ENCODE peak calls at places on chromosomes 12 and 14, in seven cellular contexts. M is lower lobe of right lung; H is A673; C is mucosa of descending colon; D is heart left ventricle; F is CD8-positive, alpha-beta memory T cell; N is tibial nerve. R is an unnamed sample.

GRCh38 chr14:99212646-99213045 is 59.4 kb downstream of the BCL11B start:
- DNase-seq in M (no peak), H (no peak), C (no peak), D (no peak), F (no peak), N (no peak), R (no peak)

GRCh38 chr12:92538970-92539749 is 163.6 kb upstream of the PLEKHG7 start:
- DNase-seq in M (no peak), H (peak; percentile 88), C (no peak), D (no peak), F (no peak), N (no peak), R (no peak)

GRCh38 chr14:41607119-41607785 is 576 bp downstream of the LRFN5 start:
- DNase-seq in M (no peak), H (peak; percentile 75), C (no peak), D (no peak), F (no peak), N (no peak), R (no peak)

GRCh38 chr12:31887109-31887811 is 72.0 kb upstream of the RESF1 start:
- DNase-seq in M (no peak), H (no peak), C (no peak), D (peak; percentile 32), F (no peak), N (peak; percentile 19), R (no peak)

GRCh38 chr12:95590775-95591174 is 39.5 kb upstream of the USP44 start:
- DNase-seq in M (no peak), H (no peak), C (no peak), D (no peak), F (no peak), N (no peak), R (no peak)

GRCh38 chr12:56154246-56154771 is 1.9 kb downstream of the MYL6B start:
- DNase-seq in M (peak; percentile 14), H (no peak), C (no peak), D (no peak), F (no peak), N (no peak), R (no peak)

GRCh38 chr14:48504921-48505320 is 829.5 kb upstream of the MDGA2 start:
- DNase-seq in M (no peak), H (peak; percentile 4), C (no peak), D (no peak), F (no peak), N (no peak), R (no peak)

GRCh38 chr14:95480109-95480886 is 36.2 kb downstream of the SYNE3 start:
- DNase-seq in M (no peak), H (no peak), C (no peak), D (peak; percentile 86), F (peak; percentile 51), N (peak; percentile 75), R (no peak)

GRCh38 chr12:56243731-56244181 is 13.9 kb downstream of the SLC39A5 start:
- DNase-seq in M (no peak), H (no peak), C (no peak), D (no peak), F (no peak), N (no peak), R (no peak)

GRCh38 chr14:21039059-21039422 is 3.1 kb upstream of the RNASE7 start:
- DNase-seq in M (peak; percentile 62), H (no peak), C (peak; percentile 83), D (peak; percentile 90), F (no peak), N (peak; percentile 77), R (no peak)

GRCh38 chr14:88168025-88168424 is 155.0 kb downstream of the KCNK10 start:
- DNase-seq in M (no peak), H (no peak), C (no peak), D (no peak), F (no peak), N (no peak), R (no peak)

GRCh38 chr14:65356327-65356836 is 56.1 kb upstream of the FUT8 start:
- DNase-seq in M (no peak), H (peak; percentile 31), C (no peak), D (no peak), F (no peak), N (no peak), R (peak; percentile 33)

GRCh38 chr12:109999983-110000505 is 814 bp downstream of the ANKRD13A start:
- DNase-seq in M (peak; percentile 56), H (peak; percentile 25), C (peak; percentile 57), D (no peak), F (no peak), N (no peak), R (peak; percentile 30)

GRCh38 chr12:11651377-11651776 is 1.9 kb downstream of the ETV6 start:
- DNase-seq in M (no peak), H (no peak), C (no peak), D (no peak), F (no peak), N (no peak), R (no peak)

GRCh38 chr12:103503546-103504480 is 8.0 kb upstream of the C12orf42 start:
- DNase-seq in M (peak; percentile 61), H (peak; percentile 22), C (peak; percentile 46), D (no peak), F (peak; percentile 35), N (no peak), R (no peak)

DNA sequence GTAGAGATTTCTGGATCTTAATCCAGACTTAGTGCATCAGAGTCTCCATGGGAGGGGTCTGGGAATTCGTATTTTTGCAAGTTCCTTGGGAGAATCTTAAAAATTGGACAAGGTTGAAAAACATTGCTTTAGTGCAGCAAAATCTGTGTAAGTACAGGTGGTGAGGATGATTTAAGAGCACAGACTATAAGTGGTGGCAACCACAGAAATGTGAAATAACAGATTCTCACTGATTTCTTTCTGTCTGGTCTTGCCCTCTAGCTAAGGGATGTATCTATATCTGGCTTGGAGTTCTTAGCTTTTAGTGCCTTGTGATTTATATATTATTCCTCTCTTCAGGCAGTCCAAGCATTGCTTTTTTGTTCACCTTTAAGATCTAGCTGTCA is 116.2 kb downstream of the DIP2B start:
- DNase-seq in M (no peak), H (no peak), C (no peak), D (no peak), F (no peak), N (no peak), R (no peak)
- H3K4me1 ChIP-seq in M (peaks cover 44% of the 10 kb centered on the region), H (peaks cover 72% of the 10 kb centered on the region), C (peaks cover 57% of the 10 kb centered on the region), D (peaks cover 68% of the 10 kb centered on the region), F (peaks cover 36% of the 10 kb centered on the region), N (peaks cover 39% of the 10 kb centered on the region), R (peaks cover 65% of the 10 kb centered on the region)

DNA sequence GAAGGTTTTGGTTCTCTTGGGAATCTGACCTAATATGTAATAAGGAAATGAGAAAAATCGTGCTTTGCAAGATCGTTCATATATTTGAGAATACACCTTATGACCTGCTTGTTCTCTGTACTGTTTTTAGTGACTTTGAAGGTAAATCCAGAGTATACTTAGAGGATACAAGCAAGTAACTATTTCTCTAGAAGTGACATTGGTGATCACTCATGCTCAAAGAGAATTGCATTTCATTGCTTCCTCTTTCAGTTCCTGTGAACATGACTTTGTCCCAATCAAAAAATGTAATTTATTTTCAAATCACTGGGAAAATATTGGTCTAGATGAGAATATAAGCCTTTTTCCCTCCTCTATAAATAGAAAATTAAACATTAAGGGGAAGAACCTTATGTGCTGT is 2.7 kb downstream of the KTN1 start:
- DNase-seq in M (no peak), H (no peak), C (no peak), D (no peak), F (no peak), N (no peak), R (no peak)
- H3K4me1 ChIP-seq in M (peaks cover 61% of the 10 kb centered on the region), H (peaks cover 71% of the 10 kb centered on the region), C (peaks cover 48% of the 10 kb centered on the region), D (peaks cover 72% of the 10 kb centered on the region), F (peaks cover 62% of the 10 kb centered on the region), N (peaks cover 53% of the 10 kb centered on the region), R (peaks cover 69% of the 10 kb centered on the region)

GRCh38 chr12:3207174-3207573 is 130.0 kb downstream of the TSPAN9 start:
- DNase-seq in M (no peak), H (no peak), C (no peak), D (no peak), F (no peak), N (no peak), R (no peak)
- H3K4me1 ChIP-seq in M (peaks cover 30% of the 10 kb centered on the region), H (peaks cover under 1% of the 10 kb centered on the region), C (no peaks in the 10 kb centered on the region), D (peaks cover 66% of the 10 kb centered on the region), F (no peaks in the 10 kb centered on the region), N (no peaks in the 10 kb centered on the region), R (peaks cover 9% of the 10 kb centered on the region)

GRCh38 chr14:58768977-58769376 is 131.2 kb downstream of the DACT1 start:
- DNase-seq in M (no peak), H (no peak), C (no peak), D (no peak), F (no peak), N (no peak), R (no peak)

GRCh38 chr14:58770501-58770982 is 132.8 kb downstream of the DACT1 start:
- DNase-seq in M (no peak), H (no peak), C (no peak), D (no peak), F (no peak), N (no peak), R (no peak)

GRCh38 chr14:58771016-58771415 is 133.3 kb downstream of the DACT1 start:
- DNase-seq in M (no peak), H (no peak), C (no peak), D (no peak), F (no peak), N (no peak), R (no peak)

GRCh38 chr14:58772061-58772604 is 134.4 kb downstream of the DACT1 start:
- DNase-seq in M (no peak), H (no peak), C (no peak), D (no peak), F (no peak), N (no peak), R (no peak)

GRCh38 chr14:58769766-58770165 is 132.0 kb downstream of the DACT1 start:
- DNase-seq in M (no peak), H (no peak), C (no peak), D (no peak), F (no peak), N (no peak), R (no peak)
- H3K4me1 ChIP-seq in M (no peaks in the 10 kb centered on the region), H (no peaks in the 10 kb centered on the region), C (peaks cover 24% of the 10 kb centered on the region), D (no peaks in the 10 kb centered on the region), F (no peaks in the 10 kb centered on the region), N (no peaks in the 10 kb centered on the region), R (no peaks in the 10 kb centered on the region)

GRCh38 chr12:122018457-122018856 is 3.2 kb upstream of the BCL7A start:
- DNase-seq in M (no peak), H (no peak), C (no peak), D (no peak), F (no peak), N (no peak), R (no peak)

GRCh38 chr12:122012184-122012583 is 9.5 kb upstream of the BCL7A start:
- DNase-seq in M (no peak), H (no peak), C (no peak), D (no peak), F (no peak), N (no peak), R (no peak)

GRCh38 chr12:122013792-122014590 is 7.7 kb upstream of the BCL7A start:
- DNase-seq in M (no peak), H (no peak), C (no peak), D (no peak), F (no peak), N (no peak), R (no peak)

GRCh38 chr12:122013136-122013535 is 8.5 kb upstream of the BCL7A start:
- DNase-seq in M (no peak), H (no peak), C (no peak), D (no peak), F (no peak), N (no peak), R (no peak)

DNA sequence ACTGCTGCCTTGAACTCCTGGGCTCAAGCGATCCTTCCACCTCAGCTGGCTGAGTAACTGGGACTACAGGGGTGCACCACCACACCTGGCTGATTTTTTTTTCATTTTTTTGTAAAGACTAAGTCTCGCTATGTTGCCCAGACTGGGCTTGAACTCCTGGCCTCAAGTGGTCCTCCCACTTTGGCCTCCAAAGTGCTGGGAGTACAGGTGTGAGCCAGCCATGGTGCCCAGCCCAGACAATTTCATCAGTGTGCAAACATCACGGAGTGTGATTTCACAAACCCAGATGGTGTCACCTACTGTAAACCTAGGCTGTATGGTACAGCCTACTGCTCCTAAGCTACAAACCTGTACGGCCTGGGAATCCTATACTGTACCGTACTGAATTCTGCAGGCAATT is 6.9 kb upstream of the BCL7A start:
- DNase-seq in M (no peak), H (no peak), C (no peak), D (no peak), F (no peak), N (no peak), R (no peak)
- H3K4me1 ChIP-seq in M (no peaks in the 10 kb centered on the region), H (no peaks in the 10 kb centered on the region), C (no peaks in the 10 kb centered on the region), D (no peaks in the 10 kb centered on the region), F (no peaks in the 10 kb centered on the region), N (no peaks in the 10 kb centered on the region), R (no peaks in the 10 kb centered on the region)